ENCODE peak calls at places on chromosomes 11 and 22, in nine cellular contexts. One of them, this sample, is unnamed.

GRCh38 chr11:28463826-28464225 is 355.6 kb downstream of the METTL15 start:
- DNase-seq in T-cell: no peak
- DNase-seq in HAP-1: no peak
- DNase-seq in amniotic stem cell: no peak
- DNase-seq in GM04504: no peak
- DNase-seq in fibroblast of lung: peak; percentile 80
- DNase-seq in lower leg skin: no peak
- DNase-seq in stromal cell of bone marrow: no peak
- DNase-seq in A549: no peak
- DNase-seq in this sample: peak; percentile 13

GRCh38 chr11:64947202-64947814 is 11.6 kb upstream of the GPHA2 start:
- DNase-seq in T-cell: no peak
- DNase-seq in HAP-1: no peak
- DNase-seq in amniotic stem cell: no peak
- DNase-seq in GM04504: peak; percentile 7
- DNase-seq in fibroblast of lung: no peak
- DNase-seq in lower leg skin: no peak
- DNase-seq in stromal cell of bone marrow: no peak
- DNase-seq in A549: peak; percentile 27
- DNase-seq in this sample: no peak

GRCh38 chr11:83087035-83087434 is 15.3 kb upstream of the RAB30 start:
- DNase-seq in T-cell: no peak
- DNase-seq in HAP-1: no peak
- DNase-seq in amniotic stem cell: no peak
- DNase-seq in GM04504: no peak
- DNase-seq in fibroblast of lung: peak; percentile 15
- DNase-seq in lower leg skin: no peak
- DNase-seq in stromal cell of bone marrow: no peak
- DNase-seq in A549: peak; percentile 43
- DNase-seq in this sample: no peak

GRCh38 chr22:28017859-28018258 is 98.8 kb upstream of the PITPNB start:
- DNase-seq in T-cell: no peak
- DNase-seq in HAP-1: no peak
- DNase-seq in amniotic stem cell: no peak
- DNase-seq in GM04504: no peak
- DNase-seq in fibroblast of lung: no peak
- DNase-seq in lower leg skin: no peak
- DNase-seq in stromal cell of bone marrow: no peak
- DNase-seq in A549: no peak
- DNase-seq in this sample: no peak

GRCh38 chr11:112610996-112611795 is 350.0 kb upstream of the NCAM1 start:
- DNase-seq in T-cell: no peak
- DNase-seq in HAP-1: no peak
- DNase-seq in amniotic stem cell: no peak
- DNase-seq in GM04504: no peak
- DNase-seq in fibroblast of lung: no peak
- DNase-seq in lower leg skin: no peak
- DNase-seq in stromal cell of bone marrow: no peak
- DNase-seq in A549: no peak
- DNase-seq in this sample: no peak

GRCh38 chr22:17501679-17502285 is 61.5 kb upstream of the SLC25A18 start:
- DNase-seq in T-cell: no peak
- DNase-seq in HAP-1: peak; percentile 74
- DNase-seq in amniotic stem cell: peak; percentile 21
- DNase-seq in GM04504: peak; percentile 26
- DNase-seq in fibroblast of lung: peak; percentile 57
- DNase-seq in lower leg skin: peak; percentile 18
- DNase-seq in stromal cell of bone marrow: peak; percentile 45
- DNase-seq in A549: peak; percentile 67
- DNase-seq in this sample: peak; percentile 75

GRCh38 chr11:95337175-95337957 is 106.4 kb upstream of the SESN3 start:
- DNase-seq in T-cell: peak; percentile 7
- DNase-seq in HAP-1: peak; percentile 91
- DNase-seq in amniotic stem cell: no peak
- DNase-seq in GM04504: peak; percentile 34
- DNase-seq in fibroblast of lung: peak; percentile 73
- DNase-seq in lower leg skin: no peak
- DNase-seq in stromal cell of bone marrow: peak; percentile 28
- DNase-seq in A549: no peak
- DNase-seq in this sample: peak; percentile 51

GRCh38 chr22:38243007-38243775 is 29.6 kb downstream of the TMEM184B start:
- DNase-seq in T-cell: no peak
- DNase-seq in HAP-1: no peak
- DNase-seq in amniotic stem cell: no peak
- DNase-seq in GM04504: no peak
- DNase-seq in fibroblast of lung: peak; percentile 27
- DNase-seq in lower leg skin: no peak
- DNase-seq in stromal cell of bone marrow: no peak
- DNase-seq in A549: peak; percentile 57
- DNase-seq in this sample: no peak

GRCh38 chr11:125935056-125935455 is 10.8 kb upstream of the VSIG10L2 start:
- DNase-seq in T-cell: no peak
- DNase-seq in HAP-1: no peak
- DNase-seq in amniotic stem cell: no peak
- DNase-seq in GM04504: no peak
- DNase-seq in fibroblast of lung: no peak
- DNase-seq in lower leg skin: no peak
- DNase-seq in stromal cell of bone marrow: no peak
- DNase-seq in A549: no peak
- DNase-seq in this sample: no peak

GRCh38 chr11:1157645-1158591 is at the start of gene MUC5AC:
- DNase-seq in T-cell: no peak
- DNase-seq in HAP-1: no peak
- DNase-seq in amniotic stem cell: no peak
- DNase-seq in GM04504: no peak
- DNase-seq in fibroblast of lung: no peak
- DNase-seq in lower leg skin: no peak
- DNase-seq in stromal cell of bone marrow: no peak
- DNase-seq in A549: peak; percentile 51
- DNase-seq in this sample: no peak

GRCh38 chr11:80595011-80595410 is 1154.2 kb upstream of the TENM4 start:
- DNase-seq in T-cell: no peak
- DNase-seq in HAP-1: no peak
- DNase-seq in amniotic stem cell: no peak
- DNase-seq in GM04504: no peak
- DNase-seq in fibroblast of lung: peak; percentile 90
- DNase-seq in lower leg skin: no peak
- DNase-seq in stromal cell of bone marrow: no peak
- DNase-seq in A549: no peak
- DNase-seq in this sample: peak; percentile 12

GRCh38 chr11:30326911-30327310 is 4.0 kb downstream of the ARL14EP start:
- DNase-seq in T-cell: no peak
- DNase-seq in HAP-1: no peak
- DNase-seq in amniotic stem cell: no peak
- DNase-seq in GM04504: no peak
- DNase-seq in fibroblast of lung: no peak
- DNase-seq in lower leg skin: no peak
- DNase-seq in stromal cell of bone marrow: no peak
- DNase-seq in A549: no peak
- DNase-seq in this sample: no peak

GRCh38 chr11:115168229-115168671 is 336.0 kb downstream of the CADM1 start:
- DNase-seq in T-cell: no peak
- DNase-seq in HAP-1: no peak
- DNase-seq in amniotic stem cell: no peak
- DNase-seq in GM04504: no peak
- DNase-seq in fibroblast of lung: peak; percentile 43
- DNase-seq in lower leg skin: no peak
- DNase-seq in stromal cell of bone marrow: peak; percentile 9
- DNase-seq in A549: no peak
- DNase-seq in this sample: no peak

GRCh38 chr11:257766-258493 is 20.3 kb upstream of the NLRP6 start:
- DNase-seq in T-cell: no peak
- DNase-seq in HAP-1: no peak
- DNase-seq in amniotic stem cell: no peak
- DNase-seq in GM04504: no peak
- DNase-seq in fibroblast of lung: no peak
- DNase-seq in lower leg skin: no peak
- DNase-seq in stromal cell of bone marrow: no peak
- DNase-seq in A549: no peak
- DNase-seq in this sample: no peak

GRCh38 chr11:35239476-35240075 is 100.6 kb downstream of the CD44 start:
- DNase-seq in T-cell: no peak
- DNase-seq in HAP-1: no peak
- DNase-seq in amniotic stem cell: no peak
- DNase-seq in GM04504: no peak
- DNase-seq in fibroblast of lung: no peak
- DNase-seq in lower leg skin: no peak
- DNase-seq in stromal cell of bone marrow: no peak
- DNase-seq in A549: no peak
- DNase-seq in this sample: no peak

GRCh38 chr11:34255101-34255500 is 102.7 kb downstream of the ABTB2 start:
- DNase-seq in T-cell: no peak
- DNase-seq in HAP-1: no peak
- DNase-seq in amniotic stem cell: no peak
- DNase-seq in GM04504: no peak
- DNase-seq in fibroblast of lung: no peak
- DNase-seq in lower leg skin: no peak
- DNase-seq in stromal cell of bone marrow: no peak
- DNase-seq in A549: no peak
- DNase-seq in this sample: no peak

GRCh38 chr22:36870250-36870649 is 9.4 kb downstream of the NCF4 start:
- DNase-seq in T-cell: no peak
- DNase-seq in HAP-1: no peak
- DNase-seq in amniotic stem cell: no peak
- DNase-seq in GM04504: no peak
- DNase-seq in fibroblast of lung: no peak
- DNase-seq in lower leg skin: no peak
- DNase-seq in stromal cell of bone marrow: no peak
- DNase-seq in A549: peak; percentile 19
- DNase-seq in this sample: no peak

GRCh38 chr11:58058276-58059010 is 27.7 kb downstream of the OR6Q1 start:
- DNase-seq in T-cell: no peak
- DNase-seq in HAP-1: no peak
- DNase-seq in amniotic stem cell: no peak
- DNase-seq in GM04504: no peak
- DNase-seq in fibroblast of lung: no peak
- DNase-seq in lower leg skin: no peak
- DNase-seq in stromal cell of bone marrow: no peak
- DNase-seq in A549: no peak
- DNase-seq in this sample: no peak

GRCh38 chr11:74397531-74398243 is 546 bp downstream of the PGM2L1 start:
- DNase-seq in T-cell: peak; percentile 14
- DNase-seq in HAP-1: peak; percentile 67
- DNase-seq in amniotic stem cell: no peak
- DNase-seq in GM04504: no peak
- DNase-seq in fibroblast of lung: peak; percentile 52
- DNase-seq in lower leg skin: no peak
- DNase-seq in stromal cell of bone marrow: no peak
- DNase-seq in A549: peak; percentile 72
- DNase-seq in this sample: no peak

GRCh38 chr22:24379536-24379935 is 47.9 kb upstream of the ADORA2A start:
- DNase-seq in T-cell: no peak
- DNase-seq in HAP-1: no peak
- DNase-seq in amniotic stem cell: no peak
- DNase-seq in GM04504: no peak
- DNase-seq in fibroblast of lung: peak; percentile 41
- DNase-seq in lower leg skin: no peak
- DNase-seq in stromal cell of bone marrow: no peak
- DNase-seq in A549: no peak
- DNase-seq in this sample: no peak

GRCh38 chr11:73295259-73295995 is 12.6 kb upstream of the ARHGEF17 start:
- DNase-seq in T-cell: peak; percentile 51
- DNase-seq in HAP-1: peak; percentile 52
- DNase-seq in amniotic stem cell: peak; percentile 47
- DNase-seq in GM04504: peak; percentile 72
- DNase-seq in fibroblast of lung: peak; percentile 66
- DNase-seq in lower leg skin: no peak
- DNase-seq in stromal cell of bone marrow: peak; percentile 89
- DNase-seq in A549: peak; percentile 73
- DNase-seq in this sample: peak; percentile 47

GRCh38 chr11:126628790-126629621 is 273.5 kb downstream of the ST3GAL4 start:
- DNase-seq in T-cell: no peak
- DNase-seq in HAP-1: no peak
- DNase-seq in amniotic stem cell: peak; percentile 44
- DNase-seq in GM04504: peak; percentile 95
- DNase-seq in fibroblast of lung: peak; percentile 29
- DNase-seq in lower leg skin: no peak
- DNase-seq in stromal cell of bone marrow: no peak
- DNase-seq in A549: no peak
- DNase-seq in this sample: no peak

GRCh38 chr11:76721755-76722677 is 51.5 kb upstream of the LRRC32 start:
- DNase-seq in T-cell: peak; percentile 58
- DNase-seq in HAP-1: peak; percentile 60
- DNase-seq in amniotic stem cell: peak; percentile 73
- DNase-seq in GM04504: peak; percentile 57
- DNase-seq in fibroblast of lung: peak; percentile 60
- DNase-seq in lower leg skin: peak; percentile 81
- DNase-seq in stromal cell of bone marrow: peak; percentile 56
- DNase-seq in A549: peak; percentile 80
- DNase-seq in this sample: peak; percentile 60

GRCh38 chr11:44601471-44602370 is 36.3 kb downstream of the CD82 start:
- DNase-seq in T-cell: no peak
- DNase-seq in HAP-1: no peak
- DNase-seq in amniotic stem cell: no peak
- DNase-seq in GM04504: no peak
- DNase-seq in fibroblast of lung: no peak
- DNase-seq in lower leg skin: no peak
- DNase-seq in stromal cell of bone marrow: no peak
- DNase-seq in A549: no peak
- DNase-seq in this sample: no peak

GRCh38 chr22:40703174-40703573 is 23.9 kb downstream of the MCHR1 start:
- DNase-seq in T-cell: no peak
- DNase-seq in HAP-1: no peak
- DNase-seq in amniotic stem cell: no peak
- DNase-seq in GM04504: no peak
- DNase-seq in fibroblast of lung: no peak
- DNase-seq in lower leg skin: no peak
- DNase-seq in stromal cell of bone marrow: no peak
- DNase-seq in A549: no peak
- DNase-seq in this sample: no peak

GRCh38 chr11:116861539-116861938 is 24.1 kb upstream of the APOA1 start:
- DNase-seq in T-cell: no peak
- DNase-seq in HAP-1: no peak
- DNase-seq in amniotic stem cell: no peak
- DNase-seq in GM04504: no peak
- DNase-seq in fibroblast of lung: peak; percentile 91
- DNase-seq in lower leg skin: no peak
- DNase-seq in stromal cell of bone marrow: no peak
- DNase-seq in A549: no peak
- DNase-seq in this sample: no peak

GRCh38 chr11:128201006-128201405 is 386.4 kb downstream of the ETS1 start:
- DNase-seq in T-cell: no peak
- DNase-seq in HAP-1: no peak
- DNase-seq in amniotic stem cell: no peak
- DNase-seq in GM04504: no peak
- DNase-seq in fibroblast of lung: no peak
- DNase-seq in lower leg skin: no peak
- DNase-seq in stromal cell of bone marrow: no peak
- DNase-seq in A549: no peak
- DNase-seq in this sample: no peak

GRCh38 chr11:95499516-95500135 is 268.6 kb upstream of the SESN3 start:
- DNase-seq in T-cell: no peak
- DNase-seq in HAP-1: no peak
- DNase-seq in amniotic stem cell: no peak
- DNase-seq in GM04504: peak; percentile 38
- DNase-seq in fibroblast of lung: peak; percentile 60
- DNase-seq in lower leg skin: no peak
- DNase-seq in stromal cell of bone marrow: no peak
- DNase-seq in A549: peak; percentile 33
- DNase-seq in this sample: no peak

GRCh38 chr11:92298238-92298565 is 73.6 kb downstream of the FAT3 start:
- DNase-seq in T-cell: no peak
- DNase-seq in HAP-1: no peak
- DNase-seq in amniotic stem cell: no peak
- DNase-seq in GM04504: no peak
- DNase-seq in fibroblast of lung: no peak
- DNase-seq in lower leg skin: no peak
- DNase-seq in stromal cell of bone marrow: peak; percentile 24
- DNase-seq in A549: no peak
- DNase-seq in this sample: no peak

GRCh38 chr11:118621071-118621815 is 13.8 kb downstream of the PHLDB1 start:
- DNase-seq in T-cell: peak; percentile 8
- DNase-seq in HAP-1: peak; percentile 89
- DNase-seq in amniotic stem cell: peak; percentile 51
- DNase-seq in GM04504: peak; percentile 76
- DNase-seq in fibroblast of lung: peak; percentile 91
- DNase-seq in lower leg skin: peak; percentile 81
- DNase-seq in stromal cell of bone marrow: peak; percentile 79
- DNase-seq in A549: no peak
- DNase-seq in this sample: peak; percentile 73

GRCh38 chr22:32307617-32308016 is 50.0 kb upstream of the RFPL3 start:
- DNase-seq in T-cell: no peak
- DNase-seq in HAP-1: no peak
- DNase-seq in amniotic stem cell: no peak
- DNase-seq in GM04504: no peak
- DNase-seq in fibroblast of lung: no peak
- DNase-seq in lower leg skin: no peak
- DNase-seq in stromal cell of bone marrow: no peak
- DNase-seq in A549: no peak
- DNase-seq in this sample: no peak